ENCODE peak calls at places on chromosomes 5 and 9, in ten cellular contexts. B is breast epithelium, M is prostate gland, W is upper lobe of left lung, N is transverse colon, J is HCT116, L is sigmoid colon, A is H1, H is spleen, D is stomach. P is an unnamed sample.

GRCh38 chr5:102891175-102891574 is 136.1 kb downstream of the PAM start:
- DNase-seq in B (no peak), M (no peak), W (no peak), N (no peak), J (no peak), L (no peak), A (no peak), H (no peak), D (no peak), P (no peak)

GRCh38 chr5:128965011-128965637 is at the start of gene SLC27A6:
- DNase-seq in B (no peak), M (no peak), W (no peak), N (no peak), J (peak; percentile 21), L (peak; percentile 61), A (no peak), H (peak; percentile 67), D (no peak), P (no peak)

GRCh38 chr5:133145436-133146143 is 93.8 kb downstream of the HSPA4 start:
- DNase-seq in B (no peak), M (no peak), W (no peak), N (no peak), J (no peak), L (no peak), A (no peak), H (no peak), D (no peak), P (peak; percentile 77)

GRCh38 chr5:6750951-6751685 is 37.9 kb downstream of the TENT4A start:
- DNase-seq in B (no peak), M (no peak), W (no peak), N (no peak), J (no peak), L (peak; percentile 60), A (no peak), H (peak; percentile 68), D (no peak), P (no peak)

GRCh38 chr9:37407468-37407867 is 15.0 kb upstream of the GRHPR start:
- DNase-seq in B (no peak), M (no peak), W (no peak), N (no peak), J (no peak), L (no peak), A (no peak), H (no peak), D (no peak), P (no peak)

GRCh38 chr5:30450153-30450552 is 743.3 kb upstream of the CDH6 start:
- DNase-seq in B (no peak), M (no peak), W (no peak), N (no peak), J (no peak), L (no peak), A (no peak), H (no peak), D (no peak), P (no peak)

GRCh38 chr5:81151546-81151945 is 81.6 kb upstream of the CKMT2 start:
- DNase-seq in B (no peak), M (no peak), W (no peak), N (no peak), J (no peak), L (no peak), A (no peak), H (no peak), D (no peak), P (peak; percentile 31)

GRCh38 chr9:106482733-106483132 is 380.2 kb upstream of the ZNF462 start:
- DNase-seq in B (no peak), M (no peak), W (no peak), N (no peak), J (no peak), L (no peak), A (no peak), H (no peak), D (no peak), P (peak; percentile 75)

GRCh38 chr5:42514759-42515158 is 91.5 kb downstream of the GHR start:
- DNase-seq in B (no peak), M (no peak), W (no peak), N (no peak), J (no peak), L (no peak), A (no peak), H (no peak), D (no peak), P (no peak)

GRCh38 chr5:42517164-42517563 is 93.9 kb downstream of the GHR start:
- DNase-seq in B (no peak), M (no peak), W (no peak), N (no peak), J (no peak), L (no peak), A (no peak), H (no peak), D (no peak), P (no peak)

GRCh38 chr5:42515504-42515903 is 92.3 kb downstream of the GHR start:
- DNase-seq in B (no peak), M (no peak), W (no peak), N (no peak), J (no peak), L (no peak), A (no peak), H (no peak), D (no peak), P (no peak)

GRCh38 chr5:42518595-42519067 is 95.4 kb downstream of the GHR start:
- DNase-seq in B (no peak), M (no peak), W (no peak), N (no peak), J (no peak), L (peak; percentile 78), A (no peak), H (no peak), D (no peak), P (no peak)

GRCh38 chr5:42516282-42517042 is 93.2 kb downstream of the GHR start:
- DNase-seq in B (no peak), M (no peak), W (no peak), N (no peak), J (no peak), L (no peak), A (no peak), H (no peak), D (no peak), P (no peak)
- H3K4me1 ChIP-seq in B (no peaks in the 10 kb centered on the region), M (peaks cover 5% of the 10 kb centered on the region), W (peaks cover 4% of the 10 kb centered on the region), N (peaks cover 8% of the 10 kb centered on the region), J (no peaks in the 10 kb centered on the region), L (peaks cover 35% of the 10 kb centered on the region), A (no peaks in the 10 kb centered on the region), H (no peaks in the 10 kb centered on the region), D (no peaks in the 10 kb centered on the region), P (peaks cover 31% of the 10 kb centered on the region)

GRCh38 chr5:151151793-151152192 is 5.8 kb downstream of the ANXA6 start:
- DNase-seq in B (no peak), M (no peak), W (peak; percentile 75), N (peak; percentile 30), J (no peak), L (no peak), A (no peak), H (no peak), D (no peak), P (no peak)

GRCh38 chr5:151153300-151153699 is 4.3 kb downstream of the ANXA6 start:
- DNase-seq in B (no peak), M (no peak), W (no peak), N (no peak), J (no peak), L (no peak), A (no peak), H (no peak), D (no peak), P (no peak)

GRCh38 chr5:151151263-151151660 is 6.3 kb downstream of the ANXA6 start:
- DNase-seq in B (no peak), M (no peak), W (no peak), N (no peak), J (no peak), L (no peak), A (no peak), H (no peak), D (no peak), P (no peak)

GRCh38 chr5:151148583-151148982 is 9.0 kb downstream of the ANXA6 start:
- DNase-seq in B (no peak), M (no peak), W (no peak), N (no peak), J (no peak), L (no peak), A (no peak), H (no peak), D (no peak), P (no peak)

DNA sequence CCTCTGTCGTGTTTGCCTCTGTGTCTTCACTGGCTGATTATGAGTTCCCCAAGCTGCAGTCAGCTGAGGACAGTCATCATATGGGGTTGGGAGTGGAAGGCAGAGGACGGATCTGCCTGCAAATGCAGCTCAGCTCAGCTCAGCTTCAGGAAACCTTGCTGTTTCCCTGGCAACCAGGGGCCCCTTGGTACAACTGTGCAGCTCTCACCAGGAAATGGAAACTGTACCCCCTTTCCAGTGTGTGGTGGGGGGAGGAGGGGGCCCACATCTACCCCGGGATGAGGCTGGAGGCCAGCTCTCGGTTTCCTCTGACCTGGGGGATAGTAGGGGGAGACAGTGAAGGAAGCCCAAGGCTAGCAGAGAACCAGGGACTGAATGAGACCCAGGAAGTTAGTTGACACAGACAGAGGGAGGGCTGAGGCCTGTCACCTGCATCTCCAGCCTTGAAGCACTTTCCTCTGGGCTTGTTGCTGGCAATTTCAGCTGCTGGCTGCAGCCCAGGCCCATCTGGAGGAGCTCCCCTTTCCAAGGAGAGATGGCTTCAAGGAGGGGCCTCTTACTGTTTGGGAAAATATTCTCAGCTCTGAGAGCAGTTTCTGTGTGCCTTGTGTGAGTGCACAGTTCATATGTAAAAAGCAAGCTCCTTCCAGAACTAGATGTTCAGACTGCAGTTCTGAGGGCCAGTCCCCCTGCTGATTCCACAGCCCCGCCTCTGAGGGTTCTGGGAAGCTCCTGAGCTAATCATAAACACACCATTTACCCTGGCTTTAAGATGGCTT is 6.9 kb downstream of the ANXA6 start:
- DNase-seq in B (no peak), M (no peak), W (peak; percentile 62), N (peak; percentile 61), J (no peak), L (peak; percentile 89), A (no peak), H (peak; percentile 89), D (peak; percentile 31), P (no peak)
- TF ChIP-seq POLR2A in B (no peak), M (no peak), W (no peak), N (no peak), J (no peak), L (no peak), A (peak; percentile 28), H (no peak), D (no peak), P (no peak)

GRCh38 chr5:42994285-42995151 is 45.6 kb downstream of the ANXA2R start:
- DNase-seq in B (no peak), M (peak; percentile 74), W (peak; percentile 94), N (peak; percentile 91), J (peak; percentile 81), L (peak; percentile 90), A (no peak), H (peak; percentile 96), D (peak; percentile 78), P (no peak)

GRCh38 chr5:43001748-43002147 is 38.4 kb downstream of the ANXA2R start:
- DNase-seq in B (no peak), M (no peak), W (no peak), N (no peak), J (no peak), L (no peak), A (no peak), H (no peak), D (no peak), P (no peak)

GRCh38 chr5:43000914-43001313 is 39.2 kb downstream of the ANXA2R start:
- DNase-seq in B (no peak), M (peak; percentile 36), W (no peak), N (no peak), J (no peak), L (no peak), A (no peak), H (no peak), D (no peak), P (no peak)

GRCh38 chr5:42995152-42995751 is 44.9 kb downstream of the ANXA2R start:
- DNase-seq in B (no peak), M (no peak), W (no peak), N (no peak), J (no peak), L (no peak), A (no peak), H (no peak), D (no peak), P (no peak)

DNA sequence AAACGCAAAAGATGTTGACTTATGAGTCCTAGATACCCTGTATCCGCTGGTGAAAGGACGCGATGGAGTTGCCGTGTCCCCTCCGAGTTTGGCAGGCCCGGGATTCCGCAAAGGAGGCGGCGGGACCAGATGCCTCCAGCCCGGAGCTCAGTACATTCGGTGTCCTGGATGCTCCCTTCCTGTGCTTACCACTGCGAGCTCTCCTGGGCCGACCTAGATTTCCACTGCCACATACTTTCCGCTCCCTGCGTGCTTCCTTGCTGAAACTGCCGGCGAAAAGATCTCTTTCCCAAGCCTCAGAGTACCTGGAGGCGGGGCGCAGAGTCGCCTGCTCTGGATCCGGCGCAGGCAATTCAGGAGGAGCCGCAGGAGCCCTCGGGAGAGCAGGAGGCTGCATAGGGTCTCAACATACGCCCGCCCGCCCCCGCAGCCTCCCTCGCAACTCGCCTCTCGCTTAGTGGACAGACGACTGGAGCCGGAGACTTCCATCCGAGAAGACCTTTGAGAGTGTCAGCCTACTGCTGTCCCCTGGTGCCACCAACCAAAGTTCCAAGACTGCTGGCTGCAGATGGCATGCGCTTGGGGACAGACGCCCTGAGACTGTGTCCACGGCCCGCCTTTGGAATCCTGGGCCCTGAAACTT is 39.8 kb downstream of the ANXA2R start:
- DNase-seq in B (no peak), M (peak; percentile 49), W (no peak), N (no peak), J (no peak), L (no peak), A (no peak), H (peak; percentile 76), D (no peak), P (no peak)
- TF ChIP-seq POLR2AphosphoS5 in B (no peak), M (no peak), W (no peak), N (no peak), J (no peak), L (no peak), A (no peak), H (peak; percentile 67), D (no peak), P (peak; percentile 20)

GRCh38 chr9:21555911-21556310 is 73.8 kb upstream of the IFNE start:
- DNase-seq in B (no peak), M (no peak), W (no peak), N (no peak), J (no peak), L (no peak), A (no peak), H (no peak), D (no peak), P (no peak)
- H3K4me1 ChIP-seq in B (no peaks in the 10 kb centered on the region), M (no peaks in the 10 kb centered on the region), W (peaks cover 11% of the 10 kb centered on the region), N (peaks cover 3% of the 10 kb centered on the region), J (peaks cover 60% of the 10 kb centered on the region), L (peaks cover 13% of the 10 kb centered on the region), A (peaks cover 3% of the 10 kb centered on the region), H (peaks cover 11% of the 10 kb centered on the region), D (peaks cover 18% of the 10 kb centered on the region), P (peaks cover 19% of the 10 kb centered on the region)

P was measured in esophagus muscularis mucosa.